ENCODE peak calls at places on chromosome 9, in nine cellular contexts. J, V, Z, E, O, H, W, B and P are unnamed samples.

GRCh38 chr9:37784291-37784639 is 599 bp downstream of the EXOSC3 start:
- DNase-seq in J (no peak), V (no peak), Z (peak; percentile 20), E (no peak), O (no peak), H (no peak), W (peak; percentile 12), B (no peak), P (no peak)

GRCh38 chr9:107190031-107190935 is 92.8 kb upstream of the RAD23B start:
- DNase-seq in J (no peak), V (no peak), Z (peak; percentile 62), E (no peak), O (peak; percentile 80), H (no peak), W (no peak), B (no peak), P (no peak)

GRCh38 chr9:21686738-21687137 is 115.7 kb upstream of the MTAP start:
- DNase-seq in J (no peak), V (no peak), Z (peak; percentile 29), E (no peak), O (no peak), H (no peak), W (no peak), B (no peak), P (no peak)

GRCh38 chr9:94921072-94921471 is 194.6 kb downstream of the AOPEP start:
- DNase-seq in J (no peak), V (no peak), Z (peak; percentile 89), E (no peak), O (no peak), H (no peak), W (no peak), B (no peak), P (no peak)

GRCh38 chr9:38142201-38142600 is 73.2 kb upstream of the SHB start:
- DNase-seq in J (no peak), V (no peak), Z (peak; percentile 73), E (no peak), O (no peak), H (no peak), W (no peak), B (no peak), P (no peak)

GRCh38 chr9:136403915-136404800 is 4.2 kb upstream of the SNAPC4 start:
- DNase-seq in J (no peak), V (no peak), Z (no peak), E (no peak), O (no peak), H (no peak), W (no peak), B (no peak), P (no peak)

GRCh38 chr9:134453776-134454175 is 127.5 kb downstream of the RXRA start:
- DNase-seq in J (no peak), V (no peak), Z (no peak), E (no peak), O (no peak), H (no peak), W (no peak), B (no peak), P (no peak)

GRCh38 chr9:92133949-92134604 is 18.9 kb upstream of the SPTLC1 start:
- DNase-seq in J (peak; percentile 79), V (peak; percentile 63), Z (peak; percentile 79), E (peak; percentile 84), O (peak; percentile 74), H (peak; percentile 89), W (peak; percentile 88), B (no peak), P (peak; percentile 43)

GRCh38 chr9:123851851-123852250 is 78.1 kb downstream of the DENND1A start:
- DNase-seq in J (peak; percentile 86), V (no peak), Z (no peak), E (no peak), O (no peak), H (no peak), W (no peak), B (no peak), P (no peak)

GRCh38 chr9:87594218-87594617 is 96.6 kb downstream of the DAPK1 start:
- DNase-seq in J (no peak), V (no peak), Z (peak; percentile 14), E (no peak), O (no peak), H (no peak), W (no peak), B (no peak), P (no peak)

GRCh38 chr9:82563094-82563493 is 499.8 kb downstream of the RASEF start:
- DNase-seq in J (no peak), V (no peak), Z (no peak), E (no peak), O (no peak), H (no peak), W (no peak), B (no peak), P (no peak)

GRCh38 chr9:7983361-7983974 is 183.9 kb upstream of the DMAC1 start:
- DNase-seq in J (no peak), V (no peak), Z (no peak), E (no peak), O (peak; percentile 11), H (no peak), W (no peak), B (no peak), P (no peak)

GRCh38 chr9:14111670-14112069 is 202.3 kb downstream of the NFIB start:
- DNase-seq in J (no peak), V (no peak), Z (peak; percentile 1), E (no peak), O (no peak), H (no peak), W (no peak), B (no peak), P (no peak)

GRCh38 chr9:134333234-134333873 is 7.1 kb downstream of the RXRA start:
- DNase-seq in J (no peak), V (no peak), Z (no peak), E (no peak), O (no peak), H (no peak), W (no peak), B (no peak), P (no peak)

GRCh38 chr9:18507151-18507550 is 33.2 kb downstream of the ADAMTSL1 start:
- DNase-seq in J (no peak), V (no peak), Z (no peak), E (no peak), O (no peak), H (no peak), W (no peak), B (no peak), P (no peak)

GRCh38 chr9:120663950-120664349 is 50.3 kb downstream of the MEGF9 start:
- DNase-seq in J (no peak), V (no peak), Z (no peak), E (no peak), O (no peak), H (no peak), W (no peak), B (no peak), P (no peak)

GRCh38 chr9:124139001-124139400 is 118.7 kb upstream of the NEK6 start:
- DNase-seq in J (no peak), V (no peak), Z (peak; percentile 64), E (no peak), O (no peak), H (no peak), W (no peak), B (no peak), P (no peak)

GRCh38 chr9:78261403-78262001 is 25.6 kb downstream of the CEP78 start:
- DNase-seq in J (no peak), V (no peak), Z (peak; percentile 44), E (no peak), O (peak; percentile 13), H (no peak), W (peak; percentile 45), B (no peak), P (peak; percentile 5)

GRCh38 chr9:70924905-70925547 is 196.4 kb downstream of the TRPM3 start:
- DNase-seq in J (peak; percentile 33), V (peak; percentile 11), Z (peak; percentile 87), E (no peak), O (peak; percentile 85), H (no peak), W (peak; percentile 18), B (no peak), P (peak; percentile 8)

GRCh38 chr9:133733421-133734250 is 4.5 kb downstream of the SARDH start:
- DNase-seq in J (no peak), V (no peak), Z (no peak), E (no peak), O (no peak), H (peak; percentile 62), W (no peak), B (no peak), P (no peak)

GRCh38 chr9:33800886-33801285 is 5.5 kb downstream of the PRSS3 start:
- DNase-seq in J (no peak), V (no peak), Z (no peak), E (no peak), O (no peak), H (no peak), W (no peak), B (no peak), P (no peak)

GRCh38 chr9:109557481-109557880 is 59.4 kb upstream of the PTPN3 start:
- DNase-seq in J (no peak), V (no peak), Z (no peak), E (no peak), O (no peak), H (no peak), W (no peak), B (no peak), P (no peak)

GRCh38 chr9:114619205-114619758 is 8.2 kb downstream of the TMEM268 start:
- DNase-seq in J (no peak), V (peak; percentile 6), Z (no peak), E (no peak), O (no peak), H (no peak), W (no peak), B (no peak), P (no peak)

GRCh38 chr9:113650207-113651131 is 186.9 kb downstream of the RGS3 start:
- DNase-seq in J (no peak), V (no peak), Z (peak; percentile 91), E (peak; percentile 51), O (no peak), H (no peak), W (peak; percentile 69), B (no peak), P (peak; percentile 89)

GRCh38 chr9:96004384-96004783 is 128.9 kb downstream of the ERCC6L2 start:
- DNase-seq in J (no peak), V (no peak), Z (no peak), E (no peak), O (no peak), H (no peak), W (no peak), B (no peak), P (no peak)

GRCh38 chr9:134187110-134187531 is 22.8 kb upstream of the RNU6ATAC start:
- DNase-seq in J (no peak), V (no peak), Z (no peak), E (no peak), O (no peak), H (peak; percentile 39), W (peak; percentile 64), B (no peak), P (no peak)

GRCh38 chr9:98303556-98304125 is 48.2 kb upstream of the TBC1D2 start:
- DNase-seq in J (no peak), V (no peak), Z (no peak), E (no peak), O (no peak), H (no peak), W (no peak), B (no peak), P (no peak)

GRCh38 chr9:14153310-14153720 is 160.6 kb downstream of the NFIB start:
- DNase-seq in J (no peak), V (no peak), Z (no peak), E (no peak), O (peak; percentile 50), H (no peak), W (no peak), B (no peak), P (no peak)

GRCh38 chr9:105425817-105426433 is 21.9 kb upstream of the FSD1L start:
- DNase-seq in J (no peak), V (no peak), Z (peak; percentile 38), E (no peak), O (peak; percentile 23), H (no peak), W (peak; percentile 55), B (no peak), P (no peak)

GRCh38 chr9:89304479-89305188 is 6.4 kb upstream of the CKS2 start:
- DNase-seq in J (no peak), V (no peak), Z (no peak), E (no peak), O (no peak), H (no peak), W (no peak), B (no peak), P (no peak)

GRCh38 chr9:122389195-122389594 is 18.4 kb downstream of the PTGS1 start:
- DNase-seq in J (no peak), V (no peak), Z (no peak), E (no peak), O (no peak), H (no peak), W (no peak), B (no peak), P (no peak)